ENCODE peak calls at places on chromosome 16, in eight cellular contexts. V, E, T, H, F, B, N and J are unnamed samples.

GRCh38 chr16:2710021-2710710 is 9.9 kb downstream of the PRSS27 start:
- DNase-seq in E (no peak), N (no peak), H (no peak), V (no peak), T (no peak), B (no peak), F (no peak), J (no peak)

GRCh38 chr16:797120-797420 is 3.5 kb downstream of the GNG13 start:
- DNase-seq in F (no peak), H (no peak), E (peak), V (no peak), T (peak), B (no peak), N (no peak), J (no peak)

GRCh38 chr16:90026135-90026534 is 6.9 kb upstream of the DBNDD1 start:
- DNase-seq in H (no peak), B (no peak), V (no peak), E (no peak), F (no peak), N (no peak), T (no peak), J (no peak)

GRCh38 chr16:77169650-77170236 is 21.2 kb upstream of the MON1B start:
- DNase-seq in N (no peak), F (no peak), E (peak), V (peak), H (peak), T (peak), B (no peak), J (peak)

GRCh38 chr16:84613408-84614071 is 4.3 kb downstream of the COTL1 start:
- DNase-seq in N (no peak), F (no peak), H (no peak), E (no peak), B (no peak), V (no peak), T (no peak), J (no peak)

GRCh38 chr16:57694556-57695377 is at the start of gene DRC7:
- DNase-seq in F (no peak), E (peak), T (peak), V (peak), N (peak), H (no peak), B (peak), J (peak)

GRCh38 chr16:3577302-3577752 is at the start of gene NLRC3:
- DNase-seq in F (no peak), H (peak), B (no peak), V (no peak), N (no peak), T (no peak), E (no peak), J (no peak)

GRCh38 chr16:4506450-4506849 is 30.3 kb downstream of the HMOX2 start:
- DNase-seq in F (no peak), T (peak), N (peak), V (peak), H (peak), B (peak), E (peak), J (peak)

GRCh38 chr16:12573300-12573699 is 230.4 kb downstream of the CPPED1 start:
- DNase-seq in E (no peak), F (no peak), N (no peak), T (no peak), H (no peak), B (no peak), V (no peak), J (no peak)

GRCh38 chr16:76387994-76388393 is 110.8 kb downstream of the CNTNAP4 start:
- DNase-seq in N (no peak), F (no peak), V (no peak), H (no peak), E (no peak), B (no peak), T (no peak), J (no peak)

GRCh38 chr16:53131050-53131362 is 76.2 kb downstream of the CHD9 start:
- DNase-seq in H (no peak), B (no peak), F (no peak), T (no peak), N (no peak), E (no peak), V (no peak), J (no peak)

GRCh38 chr16:2087426-2088191 is 39.8 kb downstream of the TSC2 start:
- DNase-seq in V (no peak), E (no peak), F (no peak), T (no peak), B (no peak), N (no peak), H (no peak), J (no peak)

GRCh38 chr16:57167951-57168350 is 17.9 kb downstream of the PSME3IP1 start:
- DNase-seq in F (peak), T (peak), B (no peak), E (no peak), V (no peak), H (peak), N (no peak), J (peak)

GRCh38 chr16:7085776-7086175 is 246.9 kb upstream of the RBFOX1 start:
- DNase-seq in H (no peak), T (no peak), B (no peak), V (no peak), N (no peak), E (no peak), F (no peak), J (no peak)

GRCh38 chr16:4611337-4612023 is 3.2 kb downstream of the UBALD1 start:
- DNase-seq in B (no peak), T (no peak), H (no peak), E (peak), V (no peak), N (no peak), F (no peak), J (peak)

GRCh38 chr16:68116256-68116853 is 31.2 kb downstream of the NFATC3 start:
- DNase-seq in H (peak), E (no peak), F (no peak), T (peak), V (peak), B (no peak), N (no peak), J (peak)

GRCh38 chr16:87322360-87322759 is 5.2 kb upstream of the C16orf95 start:
- DNase-seq in V (no peak), H (no peak), B (no peak), T (no peak), F (no peak), E (no peak), N (no peak), J (no peak)

GRCh38 chr16:71357681-71358080 is 842 bp upstream of the CALB2 start:
- DNase-seq in N (no peak), B (no peak), H (no peak), T (no peak), V (no peak), F (no peak), E (peak), J (peak)

GRCh38 chr16:20906225-20906870 is 5.8 kb downstream of the LYRM1 start:
- DNase-seq in T (peak), B (no peak), H (no peak), V (no peak), F (peak), N (no peak), E (no peak), J (peak)

GRCh38 chr16:69611103-69611640 is 45.4 kb downstream of the NFAT5 start:
- DNase-seq in T (no peak), H (no peak), V (no peak), E (no peak), F (no peak), B (no peak), N (no peak), J (no peak)

GRCh38 chr16:27756206-27756970 is 206.4 kb downstream of the KATNIP start:
- DNase-seq in V (no peak), N (no peak), F (no peak), B (no peak), E (no peak), H (no peak), T (no peak), J (no peak)

GRCh38 chr16:29192329-29193247 is 207.7 kb downstream of the LAT start:
- DNase-seq in H (no peak), T (no peak), V (no peak), N (peak), B (no peak), E (peak), F (no peak), J (no peak)

GRCh38 chr16:14486520-14487303 is 143.3 kb downstream of the PARN start:
- DNase-seq in T (peak), F (peak), V (peak), N (peak), E (peak), B (peak), H (no peak), J (peak)

GRCh38 chr16:83967838-83968482 is at the start of gene NECAB2:
- DNase-seq in V (peak), T (peak), F (no peak), N (peak), B (no peak), E (peak), H (no peak), J (peak)

GRCh38 chr16:24851700-24852099 is 5.9 kb downstream of the SLC5A11 start:
- DNase-seq in H (no peak), F (no peak), V (no peak), N (no peak), E (no peak), T (no peak), B (no peak), J (peak)

GRCh38 chr16:23479138-23479537 is 26.1 kb upstream of the COG7 start:
- DNase-seq in B (no peak), H (no peak), V (no peak), F (no peak), T (no peak), N (no peak), E (no peak), J (no peak)

GRCh38 chr16:70705056-70705455 is 19.2 kb upstream of the MTSS2 start:
- DNase-seq in E (no peak), F (no peak), B (no peak), H (no peak), T (no peak), N (no peak), V (no peak), J (peak)

GRCh38 chr16:73062640-73063283 is 14.8 kb upstream of the ZFHX3 start:
- DNase-seq in H (no peak), B (no peak), E (peak), T (no peak), F (no peak), V (no peak), N (no peak), J (no peak)

GRCh38 chr16:74073471-74073870 is 223.1 kb upstream of the PSMD7 start:
- DNase-seq in N (no peak), F (no peak), B (no peak), V (no peak), E (no peak), H (no peak), T (no peak), J (peak)

GRCh38 chr16:88877564-88878289 is 11.3 kb upstream of the PABPN1L start:
- DNase-seq in B (no peak), H (no peak), T (no peak), F (no peak), N (no peak), E (no peak), V (no peak), J (no peak)

GRCh38 chr16:610513-611381 is 20.0 kb upstream of the WFIKKN1 start:
- DNase-seq in E (peak), H (peak), B (peak), N (peak), F (no peak), T (peak), V (no peak), J (peak)

GRCh38 chr16:22070361-22071351 is 21.7 kb upstream of the VWA3A start:
- DNase-seq in E (no peak), H (no peak), T (peak), N (no peak), B (no peak), V (no peak), F (no peak), J (peak)

GRCh38 chr16:89668790-89669158 is 11.1 kb downstream of the SPATA33 start:
- DNase-seq in E (no peak), B (no peak), T (no peak), F (no peak), N (no peak), V (no peak), H (no peak), J (no peak)

GRCh38 chr16:69386596-69386995 is 789 bp upstream of the TERF2 start:
- DNase-seq in T (no peak), E (peak), B (no peak), H (no peak), N (no peak), F (no peak), V (no peak), J (no peak)

GRCh38 chr16:84254080-84254479 is 14.3 kb upstream of the KCNG4 start:
- DNase-seq in B (no peak), H (no peak), F (no peak), T (no peak), E (no peak), V (no peak), N (no peak), J (no peak)

GRCh38 chr16:58264961-58265479 is 29.8 kb downstream of the PRSS54 start:
- DNase-seq in T (peak), B (no peak), N (no peak), H (no peak), F (peak), E (no peak), V (peak), J (peak)

GRCh38 chr16:48590476-48590875 is 19.5 kb downstream of the N4BP1 start:
- DNase-seq in F (no peak), E (no peak), B (no peak), T (no peak), H (no peak), N (no peak), V (no peak), J (no peak)

GRCh38 chr16:76639685-76640289 is 362.6 kb downstream of the CNTNAP4 start:
- DNase-seq in V (peak), E (peak), B (no peak), F (no peak), H (no peak), N (no peak), T (peak), J (peak)

GRCh38 chr16:3158014-3158497 is 23.2 kb downstream of the ZNF213 start:
- DNase-seq in H (no peak), E (peak), B (no peak), N (no peak), T (no peak), V (no peak), F (no peak), J (peak)

GRCh38 chr16:87723224-87723619 is 42.6 kb downstream of the KLHDC4 start:
- DNase-seq in V (no peak), N (peak), B (peak), F (peak), T (no peak), H (no peak), E (no peak), J (peak)

DNA sequence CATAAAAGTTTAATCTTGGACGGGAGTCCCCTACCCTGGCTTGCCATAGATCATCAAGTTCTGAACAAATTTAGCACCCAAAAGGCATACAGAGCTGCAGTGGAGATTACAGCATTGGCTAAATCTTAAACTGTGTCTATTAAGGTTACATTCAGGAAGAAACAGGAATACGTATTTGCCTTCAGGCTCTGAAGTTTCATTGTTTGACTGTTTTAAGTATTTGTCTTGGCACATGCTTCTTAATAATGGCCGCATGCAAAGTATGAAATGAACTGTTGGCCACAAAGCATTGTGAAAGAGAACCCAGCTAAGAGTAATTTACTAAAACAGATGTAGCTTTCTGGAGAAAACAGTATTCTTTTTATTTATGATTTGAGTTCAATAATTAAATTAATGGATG is 63.9 kb upstream of the CNEP1R1 start:
- DNase-seq in E (no peak), H (no peak), T (peak), N (no peak), V (no peak), F (no peak), B (no peak), J (peak)
- H3K27ac ChIP-seq in E (no peak), H (no peak), T (no peak), N (no peak), V (no peak), F (no peak), B (no peak), J (no peak)

GRCh38 chr16:86289304-86289703 is 221.0 kb upstream of the FOXF1 start:
- DNase-seq in N (no peak), V (no peak), F (no peak), E (no peak), H (no peak), B (no peak), T (no peak), J (no peak)

GRCh38 chr16:86288716-86289294 is 221.5 kb upstream of the FOXF1 start:
- DNase-seq in F (no peak), E (no peak), H (no peak), N (no peak), V (no peak), B (no peak), T (no peak), J (no peak)

GRCh38 chr16:86287641-86288201 is 222.6 kb upstream of the FOXF1 start:
- DNase-seq in H (no peak), F (no peak), T (no peak), B (no peak), V (no peak), N (no peak), E (no peak), J (no peak)

GRCh38 chr16:86291491-86291890 is 218.8 kb upstream of the FOXF1 start:
- DNase-seq in V (no peak), H (no peak), F (no peak), N (no peak), B (no peak), T (no peak), E (no peak), J (no peak)

GRCh38 chr16:86289907-86290306 is 220.4 kb upstream of the FOXF1 start:
- DNase-seq in B (no peak), T (no peak), V (no peak), E (no peak), H (no peak), F (no peak), N (no peak), J (no peak)
- H3K27ac ChIP-seq in B (no peak), T (no peak), V (no peak), E (no peak), H (no peak), F (no peak), N (no peak), J (no peak)

GRCh38 chr16:15492091-15492740 is 57.8 kb downstream of the BMERB1 start:
- DNase-seq in H (no peak), N (no peak), B (no peak), T (no peak), V (no peak), F (no peak), E (no peak), J (no peak)

GRCh38 chr16:15493416-15494181 is 59.2 kb downstream of the BMERB1 start:
- DNase-seq in N (no peak), E (no peak), H (no peak), V (no peak), F (no peak), B (no peak), T (no peak), J (peak)

GRCh38 chr16:15498427-15499175 is 64.2 kb downstream of the BMERB1 start:
- DNase-seq in B (no peak), N (no peak), T (no peak), F (no peak), H (no peak), E (no peak), V (no peak), J (peak)

GRCh38 chr16:15494231-15494630 is 59.8 kb downstream of the BMERB1 start:
- DNase-seq in B (no peak), E (no peak), H (no peak), N (no peak), V (no peak), F (no peak), T (no peak), J (peak)

DNA sequence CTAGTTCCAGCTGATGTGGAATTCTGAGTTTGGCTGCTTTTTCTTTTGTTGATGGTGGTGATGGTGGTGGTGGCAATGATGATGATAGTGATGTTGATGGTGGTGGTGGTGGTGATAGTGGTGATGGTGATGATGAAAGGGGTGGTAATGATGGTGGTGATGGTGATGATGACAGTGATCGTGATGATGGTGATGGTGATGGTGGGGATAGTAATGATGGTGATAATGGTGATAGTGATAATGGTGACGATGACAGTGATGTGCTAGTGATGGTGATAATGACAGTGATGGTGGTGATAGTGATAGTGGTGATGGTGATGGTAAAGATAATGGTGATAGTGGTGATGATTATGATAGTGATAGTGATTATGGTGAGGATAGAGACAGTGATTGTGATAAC is 61.5 kb downstream of the BMERB1 start:
- DNase-seq in N (no peak), B (no peak), H (no peak), F (no peak), T (no peak), E (no peak), V (no peak), J (no peak)
- H3K27ac ChIP-seq in N (no peak), B (no peak), H (no peak), F (no peak), T (no peak), E (no peak), V (peak), J (no peak)

DNA sequence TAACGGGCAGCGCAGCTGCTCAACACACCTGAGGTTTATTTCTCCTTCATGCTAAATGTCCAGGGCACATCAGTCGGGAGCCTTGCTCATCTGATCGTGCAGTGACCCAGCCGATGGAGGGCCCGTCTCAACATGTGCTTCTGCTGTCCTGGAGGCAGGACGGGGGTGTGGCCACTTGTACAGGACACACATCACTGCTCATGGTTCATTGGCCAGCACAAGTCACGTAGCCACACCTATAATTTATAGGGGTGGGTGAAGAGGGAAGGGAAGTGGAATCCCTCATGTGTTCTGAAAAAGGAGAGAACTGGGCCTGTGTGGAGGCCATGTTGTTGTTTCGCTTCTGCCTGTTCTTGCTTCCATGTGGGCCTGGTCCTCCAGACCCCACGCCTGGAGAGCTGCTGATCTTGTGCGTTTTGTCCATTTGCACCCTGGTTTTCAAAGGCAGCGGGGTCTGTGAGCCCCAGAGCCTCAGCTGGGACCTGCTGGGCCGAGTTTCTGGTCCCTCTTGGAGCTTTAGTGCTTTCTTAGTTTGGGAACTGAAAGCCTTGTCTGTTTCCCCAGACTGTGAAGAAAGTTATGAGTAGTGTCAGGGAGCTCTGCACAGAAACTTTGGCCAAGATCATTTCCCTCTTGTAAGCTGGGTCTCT is 60.5 kb downstream of the CMIP start:
- DNase-seq in E (no peak), B (no peak), F (no peak), H (no peak), N (no peak), T (peak), V (no peak), J (no peak)
- H3K27ac ChIP-seq in E (no peak), B (no peak), F (no peak), H (no peak), N (no peak), T (peak), V (peak), J (no peak)

DNA sequence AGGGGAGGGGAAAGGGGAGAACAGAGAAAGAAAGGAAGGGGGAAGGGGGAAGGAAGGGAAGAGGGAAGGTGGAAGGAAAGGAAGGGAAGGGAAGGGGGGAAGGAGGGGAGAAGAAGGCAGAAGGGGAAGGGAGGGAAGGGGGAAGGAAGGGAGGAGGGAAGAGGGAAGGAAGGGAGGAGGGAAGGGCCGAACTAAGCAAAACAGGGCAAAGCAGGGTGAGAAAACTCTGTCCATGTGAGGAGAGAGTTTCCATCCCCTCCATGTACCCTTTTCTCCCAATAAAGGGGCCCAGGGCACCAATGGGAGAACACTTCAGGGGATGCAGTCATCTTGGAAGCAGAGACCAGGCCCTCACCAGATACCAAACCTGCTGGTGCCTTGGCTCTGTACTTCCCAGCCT is 256.8 kb upstream of the CDH5 start:
- DNase-seq in T (no peak), F (no peak), B (no peak), E (no peak), H (no peak), V (no peak), N (no peak), J (no peak)
- H3K27ac ChIP-seq in T (no peak), F (no peak), B (no peak), E (no peak), H (no peak), V (no peak), N (no peak), J (no peak)